ENCODE peak calls at places on chromosomes 5 and 9, in seven cellular contexts. P is cardiac muscle cell, L is GM20000, Z is GM13977, O is lower lobe of right lung, Y is dorsolateral prefrontal cortex, X is AG04449. Q is an unnamed sample.

GRCh38 chr9:97848237-97848581 is 4.8 kb upstream of the FOXE1 start:
- DNase-seq in Y (no peak), O (no peak), L (no peak), X (no peak), P (no peak), Z (no peak), Q (no peak)

GRCh38 chr5:65394078-65394477 is 87.6 kb downstream of the ADAMTS6 start:
- DNase-seq in X (peak; percentile 89), L (no peak), Y (no peak), O (no peak), Z (no peak), P (no peak), Q (no peak)

GRCh38 chr9:126317513-126317912 is 9.1 kb upstream of the MVB12B start:
- DNase-seq in X (no peak), L (no peak), O (no peak), Y (no peak), P (no peak), Z (no peak), Q (no peak)

GRCh38 chr5:154190652-154191304 is at the start of gene GALNT10:
- DNase-seq in P (peak; percentile 84), Y (peak; percentile 39), Z (peak; percentile 93), O (peak; percentile 80), X (no peak), L (peak; percentile 95), Q (peak; percentile 91)

GRCh38 chr5:118195215-118195614 is 793.1 kb downstream of the DTWD2 start:
- DNase-seq in O (no peak), L (no peak), Y (no peak), P (no peak), Z (no peak), X (no peak), Q (no peak)

GRCh38 chr5:33231935-33232334 is 208.8 kb upstream of the TARS1 start:
- DNase-seq in Y (no peak), P (no peak), X (peak; percentile 67), L (no peak), Z (no peak), O (no peak), Q (no peak)

GRCh38 chr5:128551476-128551875 is 13.4 kb upstream of the FBN2 start:
- DNase-seq in L (no peak), Z (no peak), Y (no peak), X (no peak), P (no peak), O (no peak), Q (no peak)

GRCh38 chr9:70868661-70869652 is 252.5 kb downstream of the TRPM3 start:
- DNase-seq in Y (no peak), O (no peak), Z (no peak), L (no peak), X (no peak), P (no peak), Q (no peak)

GRCh38 chr5:144798595-144798994 is 627.9 kb downstream of the KCTD16 start:
- DNase-seq in O (no peak), Z (no peak), L (no peak), Y (no peak), X (no peak), P (no peak), Q (no peak)

GRCh38 chr5:124888050-124888506 is 141.6 kb upstream of the ZNF608 start:
- DNase-seq in O (no peak), P (peak; percentile 38), Z (no peak), Y (no peak), L (no peak), X (no peak), Q (no peak)

GRCh38 chr9:9592104-9592503 is 1020.7 kb downstream of the PTPRD start:
- DNase-seq in L (no peak), O (no peak), Y (no peak), Z (no peak), X (no peak), P (no peak), Q (no peak)

GRCh38 chr5:31626156-31626555 is 12.8 kb upstream of the PDZD2 start:
- DNase-seq in O (no peak), L (no peak), X (no peak), Y (no peak), Z (no peak), P (no peak), Q (no peak)

GRCh38 chr5:91219803-91220371 is 163.2 kb downstream of the ARRDC3 start:
- DNase-seq in P (no peak), O (no peak), Y (no peak), Z (peak; percentile 21), L (peak; percentile 28), X (no peak), Q (peak; percentile 36)

GRCh38 chr5:147472669-147473131 is 37.2 kb downstream of the DPYSL3 start:
- DNase-seq in O (no peak), Z (no peak), Y (no peak), P (no peak), L (no peak), X (no peak), Q (no peak)

GRCh38 chr9:13787234-13787833 is 507.8 kb upstream of the MPDZ start:
- DNase-seq in P (peak; percentile 40), Z (no peak), O (no peak), Y (no peak), L (no peak), X (no peak), Q (no peak)

GRCh38 chr5:56253924-56254323 is 20.8 kb upstream of the ANKRD55 start:
- DNase-seq in P (no peak), L (no peak), Y (no peak), Z (no peak), X (no peak), O (no peak), Q (no peak)

GRCh38 chr9:7756088-7756487 is 43.5 kb downstream of the DMAC1 start:
- DNase-seq in Z (peak; percentile 34), Y (no peak), P (no peak), X (no peak), O (no peak), L (peak; percentile 47), Q (peak; percentile 27)

GRCh38 chr5:6885581-6885980 is 172.3 kb downstream of the TENT4A start:
- DNase-seq in L (no peak), O (no peak), Z (no peak), X (no peak), P (no peak), Y (no peak), Q (no peak)

GRCh38 chr5:175742290-175742994 is 84.6 kb downstream of the HRH2 start:
- DNase-seq in O (no peak), Z (no peak), X (no peak), P (no peak), L (no peak), Y (no peak), Q (no peak)

DNA sequence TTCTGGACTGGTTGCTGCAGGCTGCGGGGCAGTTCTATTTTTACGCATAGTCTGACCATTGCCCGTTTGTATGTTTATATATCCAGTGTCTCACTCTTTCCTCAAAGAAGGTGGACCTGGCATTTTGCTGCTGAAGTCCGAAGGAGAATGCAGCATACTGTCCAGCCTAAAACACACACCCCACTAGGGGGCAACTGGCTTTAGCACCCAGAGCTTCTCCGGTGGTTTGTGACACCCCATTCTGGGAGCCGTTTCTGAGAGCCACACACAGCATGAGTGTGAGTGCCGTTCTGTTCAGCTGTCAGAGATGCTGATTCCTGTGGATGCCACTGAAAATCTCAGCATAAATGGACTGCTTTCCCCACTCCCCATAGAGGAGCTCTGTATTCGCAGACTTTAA is 290.5 kb upstream of the TAS2R1 start:
- DNase-seq in L (no peak), Y (no peak), P (no peak), Z (no peak), O (no peak), X (no peak), Q (no peak)
- TF ChIP-seq CTCF in L (no peak), Y (no peak), P (no peak), Z (no peak), O (no peak), X (no peak), Q (no peak)

DNA sequence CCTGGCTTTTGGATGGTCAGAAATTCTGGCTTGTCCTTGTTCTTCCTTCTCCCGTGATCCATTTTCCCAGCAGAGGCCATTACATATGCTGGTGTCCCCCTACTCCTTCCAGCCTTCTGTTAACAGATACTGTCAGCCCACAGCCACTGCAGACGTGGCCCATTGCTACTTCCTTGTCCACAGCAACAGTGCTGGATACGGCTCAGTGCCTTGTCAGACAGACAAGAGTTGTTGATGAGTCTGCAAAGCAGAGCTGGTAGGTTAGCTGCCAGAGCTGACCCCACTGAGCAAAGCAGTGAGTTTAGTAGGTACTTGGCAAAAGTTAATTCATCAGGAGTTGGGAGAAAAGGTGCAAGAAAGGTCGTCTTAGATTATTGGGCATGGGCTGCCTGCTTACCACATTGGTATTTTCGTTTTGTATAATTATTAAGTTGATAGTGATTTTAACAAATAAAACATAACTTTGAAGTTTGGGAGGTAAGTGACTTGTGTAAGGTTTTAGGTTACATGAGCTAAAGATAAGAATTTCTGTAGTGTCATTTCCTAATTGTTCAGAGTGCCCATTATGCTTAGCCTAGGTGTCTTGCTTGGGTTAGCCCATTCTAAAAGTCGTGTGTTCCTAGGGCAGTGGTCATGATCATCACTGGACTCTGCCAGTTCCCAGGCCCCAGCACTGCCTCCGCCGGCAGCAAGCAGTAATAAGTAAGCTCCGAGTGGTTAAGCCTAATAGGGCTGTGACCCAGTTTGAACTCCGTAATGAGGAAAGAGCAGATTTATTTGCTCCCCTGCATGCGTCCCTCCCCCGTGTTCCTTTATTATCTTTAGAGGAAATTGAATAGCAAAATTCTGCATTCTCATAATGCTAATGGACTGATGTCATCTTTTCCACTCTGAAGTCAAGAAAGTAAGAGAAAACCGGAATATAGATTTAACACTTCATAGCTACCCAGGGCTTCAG is 292.0 kb downstream of the FANCC start:
- DNase-seq in L (no peak), Z (no peak), X (peak; percentile 88), Y (no peak), O (peak; percentile 71), P (peak; percentile 11), Q (no peak)
- TF ChIP-seq CTCF in L (no peak), Z (no peak), X (peak; percentile 47), Y (no peak), O (peak; percentile 44), P (peak; percentile 63), Q (no peak)

DNA sequence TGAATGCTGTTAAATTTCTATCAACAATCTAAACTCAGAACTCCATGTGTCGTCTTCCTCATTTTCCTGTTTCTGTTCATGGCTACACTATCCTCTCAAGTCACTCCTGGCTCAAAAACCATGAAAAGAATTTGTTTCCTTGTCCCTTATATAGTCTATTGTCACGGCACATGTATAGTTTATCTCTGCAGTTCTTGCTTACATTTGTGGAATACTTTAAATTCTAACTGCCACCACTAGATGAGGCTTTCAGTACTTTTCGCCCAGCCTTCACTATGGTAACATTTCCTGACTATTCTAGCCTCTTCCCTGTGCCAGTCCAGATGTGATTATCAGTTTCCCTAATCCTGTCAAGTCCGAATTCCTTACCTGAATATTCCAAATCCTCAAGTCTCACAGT is 34.6 kb downstream of the PKD2L2 start:
- DNase-seq in L (no peak), P (peak; percentile 16), Z (no peak), O (no peak), Y (no peak), X (no peak), Q (no peak)
- TF ChIP-seq CTCF in L (no peak), P (peak; percentile 17), Z (no peak), O (no peak), Y (peak; percentile 23), X (no peak), Q (no peak)

DNA sequence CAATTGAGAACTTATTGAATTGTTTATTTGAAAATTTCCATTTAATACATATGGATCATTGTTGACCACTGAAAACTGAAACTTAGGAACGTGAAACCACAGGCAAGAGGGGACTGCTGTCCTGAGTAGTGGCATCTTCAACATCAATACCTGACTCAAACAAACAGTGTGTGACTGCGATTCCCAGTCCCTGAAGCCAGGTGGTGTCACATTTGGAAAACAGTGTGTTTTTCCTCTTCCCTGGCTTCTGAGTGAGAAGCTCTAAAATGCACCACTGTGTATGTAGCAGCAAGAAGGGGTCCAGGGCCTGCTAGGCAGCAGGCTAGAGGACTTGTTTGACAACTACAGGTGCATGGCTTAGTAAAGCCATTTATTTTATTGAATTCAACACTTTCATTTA is 10.8 kb downstream of the GAPT start:
- DNase-seq in P (peak; percentile 19), O (no peak), X (no peak), L (no peak), Z (no peak), Y (no peak), Q (no peak)
- TF ChIP-seq CTCF in P (no peak), O (no peak), X (no peak), L (no peak), Z (no peak), Y (peak; percentile 23), Q (no peak)